ENCODE peak calls at places on chromosomes 16 and 17, in six cellular contexts. Q is BE2C; C is stimulated activated CD8-positive, alpha-beta memory T cell treated with anti-CD3 and anti-CD28 coated beads, Interleukin-2, amount 100 ng/mL, for 48 hours; Y is osteoblast; T is T-helper 1 cell; K is IMR-90. N is an unnamed sample.

GRCh38 chr17:32970281-32970680 is 21.4 kb upstream of the SPACA3 start:
- DNase-seq in C (no peak), Y (peak), Q (no peak), K (no peak), T (no peak), N (no peak)

GRCh38 chr17:62750502-62751349 is 57.4 kb downstream of the MARCHF10 start:
- DNase-seq in Y (no peak), K (peak), T (no peak), Q (peak), C (no peak), N (no peak)

GRCh38 chr16:68520649-68521086 is 18.4 kb upstream of the ZFP90 start:
- DNase-seq in T (peak), Y (peak), C (peak), Q (peak), K (peak), N (peak)

GRCh38 chr16:13936596-13937081 is 16.7 kb downstream of the ERCC4 start:
- DNase-seq in Q (no peak), K (peak), T (no peak), Y (no peak), C (no peak), N (no peak)

GRCh38 chr17:79205688-79206205 is 131.1 kb downstream of the ENGASE start:
- DNase-seq in C (no peak), K (no peak), Q (no peak), Y (no peak), T (no peak), N (no peak)

GRCh38 chr17:73194514-73195222 is 1.8 kb downstream of the COG1 start:
- DNase-seq in C (no peak), K (peak), Q (no peak), T (no peak), Y (peak), N (peak)

GRCh38 chr16:11175850-11176341 is 80.1 kb downstream of the SOCS1 start:
- DNase-seq in T (peak), Y (peak), C (peak), K (no peak), Q (no peak), N (no peak)

GRCh38 chr17:65163990-65164495 is 26.9 kb downstream of the RGS9 start:
- DNase-seq in K (peak), C (peak), Y (no peak), Q (peak), T (peak), N (no peak)

N was measured in coronary artery.